ENCODE peak calls at places on chromosomes 13 and 19, in nine cellular contexts. W, N, X, P, C, U, R, L and O are unnamed samples.

GRCh38 chr19:2080336-2080988 is 15.7 kb downstream of the MOB3A start:
- DNase-seq in R (no peak), U (no peak), L (no peak), N (no peak), X (no peak), P (no peak), C (no peak), W (no peak), O (no peak)

GRCh38 chr13:32264407-32264806 is 50.8 kb downstream of the ZAR1L start:
- DNase-seq in X (peak; percentile 25), R (no peak), L (peak; percentile 26), N (no peak), W (no peak), C (peak; percentile 84), P (no peak), U (peak; percentile 90), O (peak; percentile 65)

GRCh38 chr13:82751221-82751620 is 1131.1 kb downstream of the SLITRK1 start:
- DNase-seq in X (no peak), L (no peak), C (no peak), P (no peak), R (no peak), W (no peak), U (no peak), N (no peak), O (no peak)

GRCh38 chr13:111489301-111489700 is 168.9 kb downstream of the TEX29 start:
- DNase-seq in P (no peak), W (no peak), R (no peak), L (no peak), C (no peak), N (no peak), X (no peak), U (no peak), O (no peak)

GRCh38 chr13:24672141-24673132 is 7.8 kb upstream of the ATP12A start:
- DNase-seq in L (no peak), R (no peak), U (no peak), W (no peak), P (no peak), N (no peak), C (no peak), X (no peak), O (no peak)

GRCh38 chr19:15288146-15288963 is 44.0 kb downstream of the BRD4 start:
- DNase-seq in P (no peak), N (peak; percentile 72), L (no peak), C (no peak), R (no peak), X (peak; percentile 91), W (no peak), U (no peak), O (peak; percentile 56)

GRCh38 chr13:71774863-71775262 is 92.1 kb downstream of the DACH1 start:
- DNase-seq in P (no peak), U (no peak), L (no peak), R (no peak), W (no peak), N (no peak), C (no peak), X (no peak), O (no peak)

GRCh38 chr19:13033244-13033643 is 38.0 kb downstream of the NFIX start:
- DNase-seq in X (peak; percentile 38), R (no peak), U (no peak), C (no peak), P (no peak), W (no peak), N (no peak), L (no peak), O (no peak)

GRCh38 chr19:18426416-18426767 is 7.2 kb downstream of the SSBP4 start:
- DNase-seq in U (no peak), L (no peak), N (no peak), X (no peak), R (no peak), W (no peak), C (no peak), P (no peak), O (no peak)

GRCh38 chr13:60755380-60756163 is 358.6 kb downstream of the TDRD3 start:
- DNase-seq in P (peak; percentile 30), W (no peak), R (no peak), C (no peak), N (no peak), X (no peak), L (no peak), U (no peak), O (no peak)